ENCODE peak calls at places on chromosomes 7 and 10, in four cellular contexts. C is fibroblast of the aortic adventitia, F is aorta, Y is body of pancreas. B is an unnamed sample.

GRCh38 chr7:50588937-50589336 is 23.7 kb upstream of the DDC start:
- DNase-seq in C (no peak), F (no peak), Y (no peak), B (no peak)

GRCh38 chr10:71080381-71081228 is 131.8 kb upstream of the UNC5B start:
- DNase-seq in C (no peak), F (no peak), Y (no peak), B (no peak)

GRCh38 chr7:50283206-50283605 is 21.3 kb upstream of the IKZF1 start:
- DNase-seq in C (no peak), F (no peak), Y (no peak), B (no peak)

GRCh38 chr10:93437000-93437945 is 44.9 kb downstream of the MYOF start:
- DNase-seq in C (peak; percentile 99), F (peak; percentile 92), Y (peak; percentile 75), B (peak; percentile 90)

GRCh38 chr7:2785071-2785500 is 59.0 kb downstream of the GNA12 start:
- DNase-seq in C (peak; percentile 69), F (no peak), Y (no peak), B (no peak)

GRCh38 chr10:88880287-88881094 is 446 bp downstream of the STAMBPL1 start:
- DNase-seq in C (peak; percentile 79), F (peak; percentile 92), Y (peak; percentile 76), B (peak; percentile 87)

GRCh38 chr7:2417981-2418481 is 14.6 kb downstream of the CHST12 start:
- DNase-seq in C (peak; percentile 65), F (no peak), Y (no peak), B (peak; percentile 26)

GRCh38 chr10:69626826-69627225 is 3.2 kb upstream of the FAM241B start:
- DNase-seq in C (no peak), F (no peak), Y (no peak), B (no peak)

GRCh38 chr7:92461027-92462003 is 14.0 kb downstream of the GATAD1 start:
- DNase-seq in C (peak; percentile 63), F (no peak), Y (peak; percentile 40), B (peak; percentile 22)

GRCh38 chr10:128744092-128744491 is 617.9 kb upstream of the MKI67 start:
- DNase-seq in C (no peak), F (no peak), Y (no peak), B (no peak)

GRCh38 chr10:30170814-30171213 is 111.4 kb upstream of the JCAD start:
- DNase-seq in C (peak; percentile 92), F (no peak), Y (no peak), B (no peak)

GRCh38 chr7:26202019-26202985 is 757 bp downstream of the CBX3 start:
- DNase-seq in C (no peak), F (peak; percentile 88), Y (peak; percentile 55), B (peak; percentile 79)

GRCh38 chr10:95430231-95430951 is 130.8 kb downstream of the SORBS1 start:
- DNase-seq in C (peak; percentile 61), F (no peak), Y (peak; percentile 66), B (peak; percentile 66)

GRCh38 chr7:112985377-112985987 is 101.1 kb downstream of the GPR85 start:
- DNase-seq in C (peak; percentile 64), F (no peak), Y (no peak), B (no peak)

GRCh38 chr7:13279854-13280435 is 592.5 kb downstream of the ARL4A start:
- DNase-seq in C (peak; percentile 57), F (no peak), Y (no peak), B (no peak)

GRCh38 chr7:140591178-140591902 is 49.3 kb downstream of the DENND2A start:
- DNase-seq in C (no peak), F (no peak), Y (no peak), B (no peak)

GRCh38 chr10:80078448-80079311 is at the start of gene TMEM254:
- DNase-seq in C (peak; percentile 87), F (peak; percentile 98), Y (peak; percentile 94), B (peak; percentile 92)

GRCh38 chr7:484365-485101 is 35.1 kb downstream of the PDGFA start:
- DNase-seq in C (no peak), F (peak; percentile 44), Y (peak; percentile 37), B (no peak)

GRCh38 chr10:130282492-130283233 is 146.5 kb downstream of the GLRX3 start:
- DNase-seq in C (no peak), F (no peak), Y (no peak), B (no peak)

GRCh38 chr10:109178576-109178975 is 744.7 kb downstream of the XPNPEP1 start:
- DNase-seq in C (no peak), F (no peak), Y (no peak), B (no peak)

GRCh38 chr10:13820591-13821377 is 234.0 kb downstream of the PRPF18 start:
- DNase-seq in C (no peak), F (no peak), Y (no peak), B (peak; percentile 43)

GRCh38 chr10:118310822-118311221 is 31.3 kb downstream of the FAM204A start:
- DNase-seq in C (no peak), F (no peak), Y (no peak), B (no peak)

GRCh38 chr7:74656421-74656910 is 1.1 kb upstream of the GTF2I start:
- DNase-seq in C (peak; percentile 35), F (peak; percentile 81), Y (peak; percentile 58), B (peak; percentile 68)

GRCh38 chr10:95925033-95925432 is 17.3 kb downstream of the CC2D2B start:
- DNase-seq in C (no peak), F (no peak), Y (no peak), B (no peak)

GRCh38 chr10:127986543-127987466 is 79.9 kb downstream of the PTPRE start:
- DNase-seq in C (no peak), F (no peak), Y (no peak), B (no peak)

GRCh38 chr7:91660734-91661355 is 219.7 kb downstream of the MTERF1 start:
- DNase-seq in C (peak; percentile 22), F (no peak), Y (no peak), B (no peak)

GRCh38 chr10:26699631-26700030 is 2.1 kb downstream of the PDSS1 start:
- DNase-seq in C (no peak), F (no peak), Y (no peak), B (no peak)
- H3K4me3 ChIP-seq in C (no peak overlapping the region), F (no peak overlapping the region), Y (no peak overlapping the region), B (no peak overlapping the region)

GRCh38 chr10:122126763-122127659 is 138.0 kb downstream of the TACC2 start:
- DNase-seq in C (peak; percentile 92), F (no peak), Y (no peak), B (peak; percentile 65)
- H3K4me3 ChIP-seq in C (no peak overlapping the region), F (no peak overlapping the region), Y (no peak overlapping the region), B (no peak overlapping the region)

GRCh38 chr10:31693499-31693898 is 235.1 kb downstream of the ARHGAP12 start:
- DNase-seq in C (no peak), F (no peak), Y (no peak), B (no peak)

GRCh38 chr10:31697271-31698168 is 231.1 kb downstream of the ARHGAP12 start:
- DNase-seq in C (peak; percentile 95), F (peak; percentile 95), Y (peak; percentile 47), B (peak; percentile 59)

GRCh38 chr10:31698169-31698890 is 230.3 kb downstream of the ARHGAP12 start:
- DNase-seq in C (peak; percentile 99), F (no peak), Y (peak; percentile 27), B (no peak)

GRCh38 chr10:31700222-31700621 is 228.4 kb downstream of the ARHGAP12 start:
- DNase-seq in C (peak; percentile 50), F (no peak), Y (no peak), B (no peak)

GRCh38 chr10:31694929-31695837 is 233.4 kb downstream of the ARHGAP12 start:
- DNase-seq in C (no peak), F (no peak), Y (no peak), B (no peak)
- H3K4me3 ChIP-seq in C (no peak overlapping the region), F (no peak overlapping the region), Y (no peak overlapping the region), B (no peak overlapping the region)

GRCh38 chr7:20797174-20798080 is 10.7 kb upstream of the SP8 start:
- DNase-seq in C (no peak), F (no peak), Y (peak; percentile 23), B (no peak)
- H3K4me3 ChIP-seq in C (peak overlapping the region; percentile 57), F (peak overlapping the region; percentile 56), Y (no peak overlapping the region), B (no peak overlapping the region)

DNA sequence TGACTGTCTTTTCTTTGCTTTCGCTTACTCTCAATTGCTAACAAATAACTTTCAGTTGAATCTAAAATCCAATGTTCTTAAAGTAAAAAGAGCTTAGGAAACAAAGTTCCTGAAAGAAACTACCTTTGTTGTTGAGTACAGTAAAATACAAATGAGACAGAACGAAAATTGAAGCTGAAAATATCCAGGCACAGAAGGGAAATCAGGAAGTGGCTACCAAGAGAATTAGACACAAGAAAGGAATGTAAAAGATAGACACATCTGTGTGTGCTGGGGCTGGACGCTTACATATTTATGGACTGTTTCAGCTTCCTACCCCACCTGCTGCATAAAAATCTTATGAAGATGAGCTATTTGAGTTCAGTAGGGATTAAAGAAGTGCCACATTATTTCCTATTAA is 161.7 kb upstream of the PLXDC2 start:
- DNase-seq in C (peak; percentile 58), F (no peak), Y (no peak), B (no peak)
- H3K4me3 ChIP-seq in C (no peak overlapping the region), F (no peak overlapping the region), Y (no peak overlapping the region), B (no peak overlapping the region)

GRCh38 chr7:155449008-155449879 is 8.7 kb upstream of the EN2 start:
- DNase-seq in C (no peak), F (peak; percentile 61), Y (no peak), B (no peak)
- H3K4me3 ChIP-seq in C (no peak overlapping the region), F (no peak overlapping the region), Y (no peak overlapping the region), B (no peak overlapping the region)